ENCODE peak calls at places on chromosome 1, in ten cellular contexts. C, J, T, W, N, F, S, A, U and X are unnamed samples.

GRCh38 chr1:1066403-1067283 is 7.5 kb downstream of the RNF223 start:
- DNase-seq in C (no peak), J (no peak), T (no peak), W (peak), N (no peak), F (no peak), S (no peak), A (no peak), U (no peak), X (no peak)

GRCh38 chr1:52190500-52191252 is 48.8 kb downstream of the ZFYVE9 start:
- DNase-seq in C (peak), J (no peak), T (no peak), W (no peak), N (no peak), F (no peak), S (no peak), A (no peak), U (no peak), X (no peak)

GRCh38 chr1:223796210-223796609 is 49.5 kb downstream of the TP53BP2 start:
- DNase-seq in C (no peak), J (no peak), T (no peak), W (no peak), N (no peak), F (no peak), S (no peak), A (no peak), U (no peak), X (no peak)

GRCh38 chr1:223423641-223424233 is 30.5 kb downstream of the CCDC185 start:
- DNase-seq in C (no peak), J (no peak), T (no peak), W (peak), N (peak), F (no peak), S (no peak), A (no peak), U (no peak), X (no peak)

GRCh38 chr1:115448282-115449044 is 110.4 kb upstream of the NGF start:
- DNase-seq in C (no peak), J (no peak), T (no peak), W (no peak), N (no peak), F (no peak), S (no peak), A (no peak), U (no peak), X (no peak)

GRCh38 chr1:233993651-233994050 is 89.2 kb downstream of the SLC35F3 start:
- DNase-seq in C (no peak), J (no peak), T (no peak), W (no peak), N (no peak), F (no peak), S (no peak), A (no peak), U (no peak), X (peak)

GRCh38 chr1:156291226-156292061 is 4.0 kb downstream of the GLMP start:
- DNase-seq in C (peak), J (no peak), T (peak), W (peak), N (peak), F (no peak), S (peak), A (peak), U (peak), X (no peak)

GRCh38 chr1:114152211-114153050 is 1.2 kb downstream of the SYT6 start:
- DNase-seq in C (peak), J (no peak), T (no peak), W (peak), N (peak), F (peak), S (peak), A (peak), U (peak), X (no peak)

GRCh38 chr1:61741682-61742619 is at the start of gene PATJ:
- DNase-seq in C (peak), J (peak), T (peak), W (peak), N (no peak), F (peak), S (peak), A (peak), U (peak), X (peak)

GRCh38 chr1:41874903-41875411 is 43.8 kb downstream of the HIVEP3 start:
- DNase-seq in C (peak), J (no peak), T (no peak), W (no peak), N (no peak), F (no peak), S (no peak), A (no peak), U (peak), X (no peak)

GRCh38 chr1:236663934-236664333 is 22.4 kb upstream of the ACTN2 start:
- DNase-seq in C (no peak), J (no peak), T (no peak), W (no peak), N (no peak), F (no peak), S (no peak), A (no peak), U (no peak), X (no peak)

GRCh38 chr1:201019321-201019977 is 4.1 kb downstream of the KIF21B start:
- DNase-seq in C (no peak), J (peak), T (peak), W (peak), N (peak), F (peak), S (no peak), A (no peak), U (no peak), X (peak)

GRCh38 chr1:62905309-62905708 is 121.4 kb downstream of the ATG4C start:
- DNase-seq in C (no peak), J (no peak), T (no peak), W (no peak), N (no peak), F (no peak), S (no peak), A (no peak), U (no peak), X (no peak)

GRCh38 chr1:85171721-85172120 is 29.1 kb downstream of the SYDE2 start:
- DNase-seq in C (no peak), J (no peak), T (no peak), W (no peak), N (no peak), F (peak), S (no peak), A (no peak), U (no peak), X (no peak)

GRCh38 chr1:210786546-210786945 is 347.4 kb downstream of the KCNH1 start:
- DNase-seq in C (no peak), J (no peak), T (no peak), W (no peak), N (no peak), F (no peak), S (no peak), A (no peak), U (no peak), X (no peak)

GRCh38 chr1:1759456-1760344 is 18.6 kb downstream of the NADK start:
- DNase-seq in C (no peak), J (no peak), T (peak), W (no peak), N (no peak), F (no peak), S (peak), A (no peak), U (no peak), X (no peak)

GRCh38 chr1:20430355-20431290 is 55.4 kb downstream of the CAMK2N1 start:
- DNase-seq in C (peak), J (peak), T (no peak), W (peak), N (peak), F (peak), S (no peak), A (no peak), U (peak), X (peak)

GRCh38 chr1:55282058-55282457 is 66.9 kb upstream of the USP24 start:
- DNase-seq in C (no peak), J (no peak), T (no peak), W (no peak), N (no peak), F (no peak), S (no peak), A (no peak), U (no peak), X (no peak)

GRCh38 chr1:101846820-101847219 is 149.9 kb downstream of the OLFM3 start:
- DNase-seq in C (peak), J (no peak), T (no peak), W (no peak), N (no peak), F (no peak), S (peak), A (no peak), U (peak), X (no peak)

GRCh38 chr1:68197891-68198290 is 34.4 kb downstream of the WLS start:
- DNase-seq in C (no peak), J (no peak), T (peak), W (no peak), N (no peak), F (no peak), S (no peak), A (no peak), U (no peak), X (no peak)

GRCh38 chr1:229884765-229885164 is 182.3 kb upstream of the GALNT2 start:
- DNase-seq in C (no peak), J (no peak), T (no peak), W (no peak), N (no peak), F (no peak), S (peak), A (no peak), U (no peak), X (no peak)

GRCh38 chr1:192702212-192702993 is 66.5 kb downstream of the RGS13 start:
- DNase-seq in C (no peak), J (no peak), T (peak), W (peak), N (peak), F (no peak), S (no peak), A (peak), U (no peak), X (no peak)

GRCh38 chr1:230268371-230269170 is 157.6 kb downstream of the PGBD5 start:
- DNase-seq in C (peak), J (no peak), T (peak), W (peak), N (peak), F (no peak), S (no peak), A (peak), U (peak), X (peak)

GRCh38 chr1:235892080-235892670 is 25.5 kb upstream of the LYST start:
- DNase-seq in C (no peak), J (no peak), T (no peak), W (no peak), N (no peak), F (no peak), S (no peak), A (no peak), U (no peak), X (no peak)

GRCh38 chr1:55210990-55211389 is 4.2 kb downstream of the USP24 start:
- DNase-seq in C (no peak), J (no peak), T (no peak), W (no peak), N (no peak), F (no peak), S (no peak), A (no peak), U (no peak), X (no peak)

GRCh38 chr1:207873055-207873890 is 37.7 kb downstream of the CD34 start:
- DNase-seq in C (no peak), J (no peak), T (no peak), W (no peak), N (no peak), F (peak), S (no peak), A (no peak), U (no peak), X (no peak)

GRCh38 chr1:59100975-59101374 is 195.9 kb upstream of the FGGY start:
- DNase-seq in C (no peak), J (no peak), T (no peak), W (peak), N (no peak), F (no peak), S (no peak), A (no peak), U (no peak), X (peak)

GRCh38 chr1:169321539-169321938 is 46.1 kb downstream of the NME7 start:
- DNase-seq in C (no peak), J (no peak), T (no peak), W (peak), N (peak), F (no peak), S (no peak), A (no peak), U (no peak), X (peak)

GRCh38 chr1:228668553-228669400 is 66.5 kb upstream of the RHOU start:
- DNase-seq in C (no peak), J (no peak), T (peak), W (peak), N (peak), F (no peak), S (peak), A (peak), U (no peak), X (no peak)

GRCh38 chr1:19042675-19043578 is 86.5 kb upstream of the IFFO2 start:
- DNase-seq in C (peak), J (no peak), T (no peak), W (no peak), N (no peak), F (no peak), S (no peak), A (no peak), U (no peak), X (no peak)

GRCh38 chr1:24181619-24182018 is 5.5 kb downstream of the IFNLR1 start:
- DNase-seq in C (no peak), J (no peak), T (no peak), W (no peak), N (no peak), F (no peak), S (peak), A (no peak), U (no peak), X (no peak)